ENCODE peak calls at places on chromosome 20, in five cellular contexts. E is stomach, X is right lobe of liver, U is pancreas, B is cardiac muscle cell. R is an unnamed sample. For H3K27me3, the result is how much of the 10 kb centered on the place peaks cover.

GRCh38 chr20:3777726-3778629 is 3.3 kb downstream of the SPEF1 start:
- DNase-seq in X (no peak), E (peak), B (peak), U (peak), R (peak)

GRCh38 chr20:43397147-43397546 is 60.5 kb upstream of the SRSF6 start:
- DNase-seq in E (no peak), B (no peak), X (no peak), U (no peak), R (no peak)

GRCh38 chr20:58618694-58619540 is 32.2 kb upstream of the STX16 start:
- DNase-seq in E (no peak), B (no peak), U (no peak), X (no peak), R (peak)

GRCh38 chr20:13449868-13450441 is 188.8 kb downstream of the TASP1 start:
- DNase-seq in U (no peak), X (no peak), E (no peak), B (no peak), R (no peak)

GRCh38 chr20:3889489-3890409 is 562 bp downstream of the PANK2 start:
- DNase-seq in U (peak), B (peak), E (peak), X (peak), R (peak)

GRCh38 chr20:44025756-44026155 is 111.1 kb downstream of the TOX2 start:
- DNase-seq in X (peak), U (no peak), E (no peak), B (no peak), R (no peak)

GRCh38 chr20:44362466-44362940 is 7.0 kb downstream of the HNF4A start:
- DNase-seq in B (no peak), X (no peak), E (no peak), U (no peak), R (no peak)

GRCh38 chr20:19935842-19936241 is 81.3 kb upstream of the NAA20 start:
- DNase-seq in U (no peak), B (no peak), E (peak), X (no peak), R (no peak)

GRCh38 chr20:36130316-36130865 is 24.1 kb upstream of the EPB41L1 start:
- DNase-seq in B (no peak), U (no peak), X (no peak), E (no peak), R (no peak)

GRCh38 chr20:54137115-54137514 is 36.7 kb downstream of the CYP24A1 start:
- DNase-seq in X (no peak), U (no peak), E (no peak), B (no peak), R (no peak)

GRCh38 chr20:18805881-18806280 is 7.7 kb upstream of the SCP2D1 start:
- DNase-seq in E (no peak), U (no peak), B (no peak), X (no peak), R (no peak)

GRCh38 chr20:4134355-4134834 is 119.0 kb upstream of the RNF24 start:
- DNase-seq in E (peak), B (no peak), X (no peak), U (no peak), R (no peak)

GRCh38 chr20:61253640-61254511 is 1.8 kb downstream of the CDH4 start:
- DNase-seq in X (no peak), E (no peak), B (peak), U (peak), R (no peak)

GRCh38 chr20:12372557-12372956 is 454.9 kb downstream of the BTBD3 start:
- DNase-seq in E (no peak), X (no peak), U (no peak), B (no peak), R (no peak)

GRCh38 chr20:8299921-8300320 is 167.9 kb downstream of the PLCB1 start:
- DNase-seq in E (no peak), B (no peak), U (no peak), X (no peak), R (no peak)

GRCh38 chr20:58642465-58642864 is 8.6 kb upstream of the STX16 start:
- DNase-seq in U (no peak), B (no peak), X (peak), E (peak), R (no peak)

GRCh38 chr20:17809714-17810631 is 110.2 kb downstream of the BANF2 start:
- DNase-seq in B (no peak), U (no peak), E (no peak), X (peak), R (no peak)

GRCh38 chr20:36629719-36630340 is 16.2 kb downstream of the SLA2 start:
- DNase-seq in U (no peak), E (no peak), B (no peak), X (no peak), R (peak)

GRCh38 chr20:36591854-36592641 is 13.5 kb upstream of the RAB5IF start:
- DNase-seq in U (no peak), X (no peak), B (peak), E (no peak), R (no peak)

GRCh38 chr20:44738779-44739477 is 6.7 kb upstream of the KCNK15 start:
- DNase-seq in X (peak), U (no peak), B (peak), E (peak), R (peak)

GRCh38 chr20:11011653-11012052 is 337.9 kb upstream of the JAG1 start:
- DNase-seq in B (no peak), E (no peak), U (no peak), X (no peak), R (no peak)

GRCh38 chr20:61601361-61601760 is 349.3 kb downstream of the CDH4 start:
- DNase-seq in B (no peak), E (no peak), X (no peak), U (no peak), R (no peak)

GRCh38 chr20:44056010-44056698 is 130.8 kb downstream of the JPH2 start:
- DNase-seq in E (peak), X (peak), B (peak), U (no peak), R (peak)

GRCh38 chr20:4546786-4547185 is 174.9 kb upstream of the PRND start:
- DNase-seq in B (no peak), X (no peak), E (no peak), U (no peak), R (no peak)

GRCh38 chr20:64247970-64248841 is 7.3 kb upstream of the PCMTD2 start:
- DNase-seq in E (peak), X (peak), B (no peak), U (peak), R (no peak)

DNA sequence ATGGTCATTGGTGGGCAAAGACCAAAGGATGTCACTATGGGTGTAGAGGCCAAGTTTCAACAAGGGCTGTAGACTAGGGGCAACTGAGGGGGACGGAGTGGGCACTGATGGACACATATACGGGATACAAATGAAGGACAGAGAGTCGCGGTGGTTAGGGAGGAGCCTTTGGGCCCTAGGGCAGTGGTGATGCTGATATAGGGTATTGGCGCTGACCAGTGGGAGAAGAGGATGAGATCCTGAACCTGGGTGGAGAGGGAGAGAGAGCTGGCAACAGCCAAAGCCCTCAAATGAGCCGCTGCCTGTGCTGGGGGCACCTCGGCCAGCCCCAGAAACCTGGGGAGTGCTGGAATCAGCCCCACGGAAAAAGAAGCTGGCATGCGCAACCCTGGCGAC is 1.6 kb downstream of the CDH22 start:
- DNase-seq in X (no peak), E (no peak), U (no peak), B (no peak), R (no peak)
- H3K27me3 ChIP-seq in X (under half), E (half or more), U (under half), B (half or more), R (under half)

GRCh38 chr20:31951203-31951529 is 680 bp downstream of the PDRG1 start:
- DNase-seq in U (no peak), X (no peak), B (no peak), E (no peak), R (no peak)

GRCh38 chr20:31951530-31952453 is at the start of gene PDRG1:
- DNase-seq in U (peak), E (peak), X (peak), B (peak), R (peak)

GRCh38 chr20:31953749-31954148 is 1.9 kb upstream of the PDRG1 start:
- DNase-seq in B (no peak), U (no peak), X (no peak), E (no peak), R (no peak)

GRCh38 chr20:31954500-31954899 is 2.7 kb upstream of the PDRG1 start:
- DNase-seq in B (no peak), U (no peak), E (no peak), X (no peak), R (no peak)

GRCh38 chr20:31956556-31957220 is 4.8 kb upstream of the PDRG1 start:
- DNase-seq in E (no peak), X (no peak), U (no peak), B (no peak), R (no peak)
- H3K27me3 ChIP-seq in E (under half), X (under half), U (under half), B (under half), R (under half)

GRCh38 chr20:63028461-63028921 is 21.7 kb upstream of the BHLHE23 start:
- DNase-seq in E (no peak), B (no peak), X (no peak), U (no peak), R (peak)
- H3K27me3 ChIP-seq in E (half or more), B (half or more), X (under half), U (under half), R (under half)

DNA sequence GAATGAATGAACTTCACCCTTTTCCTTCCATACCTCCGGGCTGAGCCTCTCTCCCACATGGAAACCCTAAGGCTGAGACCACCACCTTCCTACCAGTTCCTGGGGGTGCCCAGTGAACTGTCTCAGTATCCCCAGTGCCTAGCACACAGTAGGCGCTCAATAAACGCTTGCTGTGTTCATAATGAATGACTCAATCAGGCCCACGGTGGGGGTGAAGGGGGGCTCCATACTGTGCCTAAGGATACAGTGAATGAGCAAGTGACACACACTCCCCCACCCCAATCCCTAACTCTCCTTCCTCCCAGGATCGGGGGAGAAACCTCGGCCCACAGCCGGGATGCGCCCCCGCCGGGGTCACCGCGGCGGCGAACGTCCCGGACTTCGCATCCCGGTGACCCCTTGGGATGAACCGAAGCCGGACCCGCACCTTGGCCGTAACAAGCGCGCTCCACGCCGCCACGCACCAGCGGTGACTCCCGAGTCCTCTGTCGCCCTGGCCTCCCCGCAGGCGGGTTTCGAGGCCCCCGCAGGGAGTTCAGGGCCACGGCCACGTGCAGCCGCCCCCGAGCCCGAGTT is 592 bp downstream of the KCNG1 start:
- DNase-seq in U (no peak), X (no peak), E (no peak), B (peak), R (no peak)
- H3K27me3 ChIP-seq in U (under half), X (under half), E (under half), B (under half), R (under half)

GRCh38 chr20:49471397-49471796 is 11.1 kb downstream of the KCNB1 start:
- DNase-seq in E (no peak), B (no peak), U (no peak), X (no peak), R (no peak)
- H3K27me3 ChIP-seq in E (under half), B (under half), U (under half), X (under half), R (under half)

DNA sequence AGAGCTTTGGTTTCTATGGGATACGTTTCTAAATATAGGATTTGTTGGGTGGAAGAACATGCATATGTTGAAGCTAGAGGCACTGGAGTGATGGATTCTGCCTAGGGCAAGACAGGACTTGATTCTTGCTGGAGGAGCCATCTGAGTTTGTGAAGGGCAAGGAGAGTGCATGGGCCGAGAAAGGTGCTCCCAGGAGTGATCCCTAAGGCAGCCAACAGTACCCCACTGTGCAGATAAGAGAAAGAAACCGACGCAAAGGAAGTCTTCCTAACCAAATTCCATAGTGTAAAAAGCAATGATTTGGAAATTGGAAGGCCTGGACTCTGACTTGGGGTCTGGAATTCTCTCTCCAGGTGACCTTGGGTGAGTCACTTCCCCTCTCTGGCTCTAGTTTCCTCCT is 418.6 kb downstream of the PREX1 start:
- DNase-seq in E (no peak), B (no peak), U (no peak), X (no peak), R (no peak)
- H3K27me3 ChIP-seq in E (under half), B (under half), U (under half), X (under half), R (under half)

GRCh38 chr20:6095409-6095808 is 27.4 kb downstream of the FERMT1 start:
- DNase-seq in B (no peak), X (no peak), U (no peak), E (no peak), R (no peak)
- H3K27me3 ChIP-seq in B (under half), X (under half), U (under half), E (under half), R (under half)

GRCh38 chr20:33993800-33994623 is at the start of gene RALY:
- DNase-seq in U (peak), E (peak), B (peak), X (peak), R (peak)
- H3K27me3 ChIP-seq in U (under half), E (under half), B (under half), X (under half), R (under half)

GRCh38 chr20:1934162-1934561 is 39.0 kb downstream of the SIRPA start:
- DNase-seq in B (no peak), U (no peak), E (no peak), X (no peak), R (no peak)

GRCh38 chr20:1931830-1932229 is 36.6 kb downstream of the SIRPA start:
- DNase-seq in X (no peak), U (no peak), E (no peak), B (no peak), R (no peak)

GRCh38 chr20:1932971-1933370 is 37.8 kb downstream of the SIRPA start:
- DNase-seq in B (no peak), X (no peak), E (no peak), U (no peak), R (no peak)

GRCh38 chr20:1934578-1935573 is 39.7 kb downstream of the SIRPA start:
- DNase-seq in U (no peak), B (peak), E (no peak), X (no peak), R (peak)

DNA sequence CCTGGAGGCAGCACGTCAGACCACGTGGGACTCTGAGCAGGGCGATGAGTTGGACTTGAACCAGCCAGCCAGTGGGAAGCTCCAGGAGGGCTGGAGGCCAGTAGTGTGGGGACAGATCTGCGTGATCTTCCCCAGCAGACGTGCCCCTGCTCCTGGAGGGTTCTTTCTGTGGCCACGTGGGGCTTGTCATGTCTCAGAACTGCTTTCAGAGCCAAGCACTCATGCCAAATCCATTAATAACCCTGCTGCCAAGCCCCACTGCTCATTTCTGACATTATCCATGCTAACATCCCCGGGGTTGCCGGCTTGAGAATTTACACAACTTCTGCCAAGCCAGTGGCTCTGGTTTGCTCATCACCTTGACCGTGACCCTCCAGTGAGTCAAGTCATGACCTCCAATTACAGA is 38.3 kb downstream of the SIRPA start:
- DNase-seq in X (peak), U (no peak), E (no peak), B (peak), R (no peak)
- H3K27me3 ChIP-seq in X (under half), U (under half), E (under half), B (under half), R (under half)

GRCh38 chr20:21705466-21706344 is at the start of gene PAX1:
- DNase-seq in X (no peak), B (peak), U (no peak), E (no peak), R (no peak)

GRCh38 chr20:21704408-21705385 is 767 bp upstream of the PAX1 start:
- DNase-seq in E (no peak), X (no peak), U (no peak), B (no peak), R (no peak)

GRCh38 chr20:21702553-21703467 is 2.7 kb upstream of the PAX1 start:
- DNase-seq in U (peak), B (peak), E (no peak), X (no peak), R (no peak)

GRCh38 chr20:21702001-21702400 is 3.5 kb upstream of the PAX1 start:
- DNase-seq in X (no peak), U (peak), E (no peak), B (no peak), R (no peak)

DNA sequence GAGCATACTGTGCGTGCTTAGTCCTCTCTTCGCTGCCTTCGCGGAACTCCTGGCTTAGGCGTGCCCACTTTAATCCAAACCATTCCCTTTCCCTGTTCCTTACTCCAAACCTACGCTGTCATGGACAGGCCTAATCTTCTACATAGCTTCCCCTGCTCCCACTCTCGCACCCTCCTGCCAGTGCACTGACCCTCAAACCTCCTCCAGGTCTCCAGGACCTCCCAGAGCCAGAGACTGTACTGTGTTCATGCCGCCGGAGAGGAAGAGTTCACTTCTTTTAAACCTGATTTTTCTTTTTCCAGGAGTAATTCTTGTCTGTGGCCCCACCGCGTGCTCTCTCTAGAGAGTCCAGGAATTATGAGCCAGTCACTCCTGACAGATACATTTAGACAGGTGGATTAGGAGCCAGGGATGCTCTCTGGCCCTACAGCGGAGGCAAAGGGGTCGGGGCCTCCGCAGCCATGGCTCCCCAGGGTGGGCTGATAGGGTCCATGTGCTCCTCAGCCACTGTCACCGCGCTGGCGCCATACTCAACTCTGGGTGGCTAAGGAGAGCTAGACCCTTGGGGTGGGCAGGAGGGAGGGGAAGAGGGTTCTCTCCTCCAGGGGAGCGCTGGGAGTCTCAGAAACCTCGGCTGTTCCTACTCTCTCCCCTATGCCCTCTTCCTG is 1.6 kb upstream of the PAX1 start:
- DNase-seq in X (no peak), B (no peak), U (no peak), E (no peak), R (no peak)
- H3K27me3 ChIP-seq in X (under half), B (half or more), U (under half), E (half or more), R (under half)